ENCODE peak calls at places on chromosomes 6 and 20, in eight cellular contexts. One of them, this sample, is unnamed.

GRCh38 chr20:37397076-37397953 is 51.4 kb downstream of the SRC start:
- DNase-seq in NCI-H2171: no peak
- DNase-seq in body of pancreas: no peak
- DNase-seq in stimulated activated CD4-positive, alpha-beta T cell treated with anti-CD3 and anti-CD28 coated beads, Interleukin-15, amount 100 ng/mL, for 1 hour: no peak
- DNase-seq in MCF 10A: peak; percentile 38
- DNase-seq in NCI-H446: no peak
- DNase-seq in bronchial epithelial cell: no peak
- DNase-seq in ascending aorta: no peak
- DNase-seq in this sample: peak; percentile 27

GRCh38 chr20:38272398-38272797 is 11.9 kb upstream of the KIAA1755 start:
- DNase-seq in stimulated activated CD4-positive, alpha-beta T cell treated with anti-CD3 and anti-CD28 coated beads, Interleukin-15, amount 100 ng/mL, for 1 hour: no peak
- DNase-seq in NCI-H446: no peak
- DNase-seq in body of pancreas: no peak
- DNase-seq in bronchial epithelial cell: peak; percentile 83
- DNase-seq in ascending aorta: no peak
- DNase-seq in NCI-H2171: no peak
- DNase-seq in MCF 10A: peak; percentile 65
- DNase-seq in this sample: peak; percentile 29

GRCh38 chr6:157645201-157645795 is 177.7 kb upstream of the SNX9 start:
- DNase-seq in bronchial epithelial cell: no peak
- DNase-seq in NCI-H2171: no peak
- DNase-seq in MCF 10A: no peak
- DNase-seq in body of pancreas: no peak
- DNase-seq in ascending aorta: no peak
- DNase-seq in NCI-H446: peak; percentile 31
- DNase-seq in stimulated activated CD4-positive, alpha-beta T cell treated with anti-CD3 and anti-CD28 coated beads, Interleukin-15, amount 100 ng/mL, for 1 hour: no peak
- DNase-seq in this sample: no peak

GRCh38 chr6:157273756-157274088 is 49.6 kb downstream of the TMEM242 start:
- DNase-seq in body of pancreas: peak; percentile 12
- DNase-seq in NCI-H446: no peak
- DNase-seq in NCI-H2171: no peak
- DNase-seq in stimulated activated CD4-positive, alpha-beta T cell treated with anti-CD3 and anti-CD28 coated beads, Interleukin-15, amount 100 ng/mL, for 1 hour: peak; percentile 49
- DNase-seq in ascending aorta: no peak
- DNase-seq in MCF 10A: no peak
- DNase-seq in bronchial epithelial cell: peak; percentile 22
- DNase-seq in this sample: no peak

GRCh38 chr6:44138717-44139350 is 11.5 kb downstream of the TMEM63B start:
- DNase-seq in body of pancreas: no peak
- DNase-seq in MCF 10A: no peak
- DNase-seq in NCI-H446: no peak
- DNase-seq in NCI-H2171: no peak
- DNase-seq in bronchial epithelial cell: no peak
- DNase-seq in stimulated activated CD4-positive, alpha-beta T cell treated with anti-CD3 and anti-CD28 coated beads, Interleukin-15, amount 100 ng/mL, for 1 hour: no peak
- DNase-seq in ascending aorta: no peak
- DNase-seq in this sample: no peak

GRCh38 chr20:54158226-54158625 is 15.6 kb downstream of the CYP24A1 start:
- DNase-seq in MCF 10A: no peak
- DNase-seq in stimulated activated CD4-positive, alpha-beta T cell treated with anti-CD3 and anti-CD28 coated beads, Interleukin-15, amount 100 ng/mL, for 1 hour: no peak
- DNase-seq in ascending aorta: no peak
- DNase-seq in body of pancreas: no peak
- DNase-seq in NCI-H446: no peak
- DNase-seq in bronchial epithelial cell: no peak
- DNase-seq in NCI-H2171: no peak
- DNase-seq in this sample: no peak

GRCh38 chr6:116238083-116238482 is 15.8 kb downstream of the TSPYL4 start:
- DNase-seq in MCF 10A: no peak
- DNase-seq in ascending aorta: no peak
- DNase-seq in stimulated activated CD4-positive, alpha-beta T cell treated with anti-CD3 and anti-CD28 coated beads, Interleukin-15, amount 100 ng/mL, for 1 hour: no peak
- DNase-seq in body of pancreas: no peak
- DNase-seq in NCI-H2171: no peak
- DNase-seq in bronchial epithelial cell: no peak
- DNase-seq in NCI-H446: no peak
- DNase-seq in this sample: no peak

GRCh38 chr6:159943101-159943632 is 25.7 kb upstream of the IGF2R start:
- DNase-seq in body of pancreas: no peak
- DNase-seq in bronchial epithelial cell: peak; percentile 25
- DNase-seq in NCI-H2171: no peak
- DNase-seq in stimulated activated CD4-positive, alpha-beta T cell treated with anti-CD3 and anti-CD28 coated beads, Interleukin-15, amount 100 ng/mL, for 1 hour: no peak
- DNase-seq in MCF 10A: peak; percentile 69
- DNase-seq in ascending aorta: no peak
- DNase-seq in NCI-H446: no peak
- DNase-seq in this sample: no peak

GRCh38 chr6:34225551-34225950 is 11.1 kb upstream of the HMGA1 start:
- DNase-seq in body of pancreas: no peak
- DNase-seq in stimulated activated CD4-positive, alpha-beta T cell treated with anti-CD3 and anti-CD28 coated beads, Interleukin-15, amount 100 ng/mL, for 1 hour: no peak
- DNase-seq in bronchial epithelial cell: no peak
- DNase-seq in MCF 10A: no peak
- DNase-seq in NCI-H2171: no peak
- DNase-seq in ascending aorta: no peak
- DNase-seq in NCI-H446: no peak
- DNase-seq in this sample: no peak

GRCh38 chr6:157037165-157037564 is 260.0 kb downstream of the ARID1B start:
- DNase-seq in stimulated activated CD4-positive, alpha-beta T cell treated with anti-CD3 and anti-CD28 coated beads, Interleukin-15, amount 100 ng/mL, for 1 hour: no peak
- DNase-seq in ascending aorta: no peak
- DNase-seq in body of pancreas: no peak
- DNase-seq in NCI-H2171: no peak
- DNase-seq in bronchial epithelial cell: no peak
- DNase-seq in NCI-H446: no peak
- DNase-seq in MCF 10A: no peak
- DNase-seq in this sample: no peak

GRCh38 chr6:142275146-142276006 is 26.4 kb upstream of the ADGRG6 start:
- DNase-seq in bronchial epithelial cell: peak; percentile 69
- DNase-seq in stimulated activated CD4-positive, alpha-beta T cell treated with anti-CD3 and anti-CD28 coated beads, Interleukin-15, amount 100 ng/mL, for 1 hour: no peak
- DNase-seq in NCI-H446: no peak
- DNase-seq in NCI-H2171: no peak
- DNase-seq in body of pancreas: no peak
- DNase-seq in ascending aorta: no peak
- DNase-seq in MCF 10A: no peak
- DNase-seq in this sample: peak; percentile 53

GRCh38 chr20:44279228-44279627 is 31.8 kb downstream of the FITM2 start:
- DNase-seq in stimulated activated CD4-positive, alpha-beta T cell treated with anti-CD3 and anti-CD28 coated beads, Interleukin-15, amount 100 ng/mL, for 1 hour: no peak
- DNase-seq in NCI-H446: no peak
- DNase-seq in body of pancreas: no peak
- DNase-seq in ascending aorta: no peak
- DNase-seq in NCI-H2171: no peak
- DNase-seq in MCF 10A: peak; percentile 81
- DNase-seq in bronchial epithelial cell: peak; percentile 21
- DNase-seq in this sample: peak; percentile 97

GRCh38 chr6:149212892-149213786 is 104.4 kb upstream of the TAB2 start:
- DNase-seq in NCI-H2171: no peak
- DNase-seq in bronchial epithelial cell: no peak
- DNase-seq in ascending aorta: no peak
- DNase-seq in body of pancreas: no peak
- DNase-seq in stimulated activated CD4-positive, alpha-beta T cell treated with anti-CD3 and anti-CD28 coated beads, Interleukin-15, amount 100 ng/mL, for 1 hour: no peak
- DNase-seq in NCI-H446: no peak
- DNase-seq in MCF 10A: no peak
- DNase-seq in this sample: no peak

GRCh38 chr6:137661601-137662000 is 167.4 kb upstream of the OLIG3 start:
- DNase-seq in body of pancreas: peak; percentile 32
- DNase-seq in stimulated activated CD4-positive, alpha-beta T cell treated with anti-CD3 and anti-CD28 coated beads, Interleukin-15, amount 100 ng/mL, for 1 hour: peak; percentile 25
- DNase-seq in bronchial epithelial cell: peak; percentile 29
- DNase-seq in NCI-H2171: no peak
- DNase-seq in NCI-H446: peak; percentile 3
- DNase-seq in MCF 10A: peak; percentile 31
- DNase-seq in ascending aorta: no peak
- DNase-seq in this sample: peak; percentile 54

GRCh38 chr20:22402990-22403859 is 181.1 kb downstream of the FOXA2 start:
- DNase-seq in MCF 10A: peak; percentile 40
- DNase-seq in NCI-H446: no peak
- DNase-seq in body of pancreas: no peak
- DNase-seq in stimulated activated CD4-positive, alpha-beta T cell treated with anti-CD3 and anti-CD28 coated beads, Interleukin-15, amount 100 ng/mL, for 1 hour: no peak
- DNase-seq in bronchial epithelial cell: peak; percentile 57
- DNase-seq in NCI-H2171: no peak
- DNase-seq in ascending aorta: no peak
- DNase-seq in this sample: peak; percentile 84

GRCh38 chr6:37806213-37806612 is 13.3 kb upstream of the ZFAND3 start:
- DNase-seq in MCF 10A: no peak
- DNase-seq in ascending aorta: no peak
- DNase-seq in body of pancreas: no peak
- DNase-seq in NCI-H446: no peak
- DNase-seq in NCI-H2171: no peak
- DNase-seq in bronchial epithelial cell: no peak
- DNase-seq in stimulated activated CD4-positive, alpha-beta T cell treated with anti-CD3 and anti-CD28 coated beads, Interleukin-15, amount 100 ng/mL, for 1 hour: no peak
- DNase-seq in this sample: no peak

GRCh38 chr6:40474937-40475336 is 112.2 kb downstream of the LRFN2 start:
- DNase-seq in ascending aorta: no peak
- DNase-seq in MCF 10A: no peak
- DNase-seq in NCI-H446: no peak
- DNase-seq in stimulated activated CD4-positive, alpha-beta T cell treated with anti-CD3 and anti-CD28 coated beads, Interleukin-15, amount 100 ng/mL, for 1 hour: no peak
- DNase-seq in body of pancreas: no peak
- DNase-seq in NCI-H2171: no peak
- DNase-seq in bronchial epithelial cell: no peak
- DNase-seq in this sample: no peak

GRCh38 chr6:55888917-55889316 is 13.5 kb upstream of the BMP5 start:
- DNase-seq in bronchial epithelial cell: no peak
- DNase-seq in NCI-H446: no peak
- DNase-seq in stimulated activated CD4-positive, alpha-beta T cell treated with anti-CD3 and anti-CD28 coated beads, Interleukin-15, amount 100 ng/mL, for 1 hour: no peak
- DNase-seq in NCI-H2171: no peak
- DNase-seq in body of pancreas: no peak
- DNase-seq in MCF 10A: no peak
- DNase-seq in ascending aorta: no peak
- DNase-seq in this sample: no peak

GRCh38 chr6:73657201-73657600 is 3.4 kb upstream of the SLC17A5 start:
- DNase-seq in MCF 10A: no peak
- DNase-seq in stimulated activated CD4-positive, alpha-beta T cell treated with anti-CD3 and anti-CD28 coated beads, Interleukin-15, amount 100 ng/mL, for 1 hour: no peak
- DNase-seq in NCI-H446: no peak
- DNase-seq in bronchial epithelial cell: no peak
- DNase-seq in NCI-H2171: no peak
- DNase-seq in ascending aorta: no peak
- DNase-seq in body of pancreas: no peak
- DNase-seq in this sample: peak; percentile 14

GRCh38 chr6:123895346-123895745 is 91.7 kb downstream of the NKAIN2 start:
- DNase-seq in ascending aorta: no peak
- DNase-seq in NCI-H446: no peak
- DNase-seq in body of pancreas: no peak
- DNase-seq in NCI-H2171: no peak
- DNase-seq in stimulated activated CD4-positive, alpha-beta T cell treated with anti-CD3 and anti-CD28 coated beads, Interleukin-15, amount 100 ng/mL, for 1 hour: no peak
- DNase-seq in MCF 10A: no peak
- DNase-seq in bronchial epithelial cell: no peak
- DNase-seq in this sample: no peak

GRCh38 chr6:31617010-31617409 is 2.0 kb downstream of the AIF1 start:
- DNase-seq in stimulated activated CD4-positive, alpha-beta T cell treated with anti-CD3 and anti-CD28 coated beads, Interleukin-15, amount 100 ng/mL, for 1 hour: no peak
- DNase-seq in bronchial epithelial cell: peak; percentile 65
- DNase-seq in body of pancreas: no peak
- DNase-seq in NCI-H2171: no peak
- DNase-seq in MCF 10A: no peak
- DNase-seq in ascending aorta: no peak
- DNase-seq in NCI-H446: no peak
- DNase-seq in this sample: no peak

GRCh38 chr6:10412165-10412947 is 2.5 kb downstream of the TFAP2A start:
- DNase-seq in bronchial epithelial cell: peak; percentile 70
- DNase-seq in stimulated activated CD4-positive, alpha-beta T cell treated with anti-CD3 and anti-CD28 coated beads, Interleukin-15, amount 100 ng/mL, for 1 hour: no peak
- DNase-seq in body of pancreas: no peak
- DNase-seq in ascending aorta: no peak
- DNase-seq in NCI-H2171: no peak
- DNase-seq in MCF 10A: peak; percentile 94
- DNase-seq in NCI-H446: peak; percentile 42
- DNase-seq in this sample: peak; percentile 84

GRCh38 chr6:28543671-28544131 is 18.0 kb downstream of the GPX5 start:
- DNase-seq in MCF 10A: no peak
- DNase-seq in body of pancreas: no peak
- DNase-seq in stimulated activated CD4-positive, alpha-beta T cell treated with anti-CD3 and anti-CD28 coated beads, Interleukin-15, amount 100 ng/mL, for 1 hour: peak; percentile 12
- DNase-seq in NCI-H446: no peak
- DNase-seq in NCI-H2171: no peak
- DNase-seq in bronchial epithelial cell: no peak
- DNase-seq in ascending aorta: no peak
- DNase-seq in this sample: no peak

GRCh38 chr6:11778042-11778441 is 561 bp downstream of the ADTRP start:
- DNase-seq in MCF 10A: no peak
- DNase-seq in NCI-H446: no peak
- DNase-seq in body of pancreas: no peak
- DNase-seq in ascending aorta: no peak
- DNase-seq in NCI-H2171: no peak
- DNase-seq in stimulated activated CD4-positive, alpha-beta T cell treated with anti-CD3 and anti-CD28 coated beads, Interleukin-15, amount 100 ng/mL, for 1 hour: no peak
- DNase-seq in bronchial epithelial cell: no peak
- DNase-seq in this sample: no peak